ENCODE peak calls at places on chromosome 3, in four cellular contexts. X, C, B and Q are unnamed samples.

GRCh38 chr3:73848173-73848751 is 223.5 kb upstream of the PDZRN3 start:
- DNase-seq in X (peak; percentile 51), C (no peak), B (peak; percentile 41), Q (no peak)

GRCh38 chr3:186099178-186099577 is 9.7 kb downstream of the ETV5 start:
- DNase-seq in X (peak; percentile 82), C (no peak), B (no peak), Q (no peak)

GRCh38 chr3:18442743-18443669 is 17.9 kb upstream of the SATB1 start:
- DNase-seq in X (no peak), C (no peak), B (peak; percentile 51), Q (no peak)

GRCh38 chr3:47542614-47543173 is 29.2 kb upstream of the ELP6 start:
- DNase-seq in X (peak; percentile 16), C (no peak), B (no peak), Q (no peak)

GRCh38 chr3:43609406-43609805 is 12.4 kb downstream of the ANO10 start:
- DNase-seq in X (no peak), C (no peak), B (peak; percentile 20), Q (no peak)

GRCh38 chr3:69504232-69504631 is 118.3 kb upstream of the FRMD4B start:
- DNase-seq in X (no peak), C (no peak), B (no peak), Q (no peak)

GRCh38 chr3:40414270-40414669 is 27.3 kb downstream of the ENTPD3 start:
- DNase-seq in X (no peak), C (no peak), B (no peak), Q (no peak)

GRCh38 chr3:4751057-4752051 is 227.9 kb upstream of the BHLHE40 start:
- DNase-seq in X (peak; percentile 87), C (no peak), B (peak; percentile 17), Q (no peak)

GRCh38 chr3:45730409-45731154 is 41.4 kb downstream of the SACM1L start:
- DNase-seq in X (no peak), C (no peak), B (no peak), Q (no peak)

GRCh38 chr3:62586356-62586755 is 213.0 kb upstream of the FEZF2 start:
- DNase-seq in X (peak; percentile 46), C (no peak), B (no peak), Q (no peak)

GRCh38 chr3:11917051-11917450 is 70.4 kb upstream of the TAMM41 start:
- DNase-seq in X (no peak), C (no peak), B (no peak), Q (peak; percentile 8)

GRCh38 chr3:190747566-190747965 is 114.9 kb downstream of the GMNC start:
- DNase-seq in X (no peak), C (no peak), B (no peak), Q (no peak)

GRCh38 chr3:194482196-194482593 is 4.6 kb downstream of the ATP13A3 start:
- DNase-seq in X (no peak), C (no peak), B (no peak), Q (no peak)

GRCh38 chr3:115616461-115616860 is 6.8 kb upstream of the GAP43 start:
- DNase-seq in X (no peak), C (no peak), B (no peak), Q (no peak)

GRCh38 chr3:168117059-168117458 is 21.3 kb upstream of the GOLIM4 start:
- DNase-seq in X (peak; percentile 62), C (no peak), B (no peak), Q (no peak)

GRCh38 chr3:105473521-105474223 is 107.0 kb downstream of the ALCAM start:
- DNase-seq in X (peak; percentile 86), C (no peak), B (peak; percentile 44), Q (no peak)

GRCh38 chr3:26438981-26439884 is 183.3 kb upstream of the LRRC3B start:
- DNase-seq in X (no peak), C (no peak), B (no peak), Q (no peak)

GRCh38 chr3:138441742-138442141 is 7.3 kb downstream of the ESYT3 start:
- DNase-seq in X (peak; percentile 31), C (no peak), B (peak; percentile 60), Q (no peak)

GRCh38 chr3:87359807-87360206 is 83.4 kb upstream of the POU1F1 start:
- DNase-seq in X (no peak), C (no peak), B (no peak), Q (no peak)

GRCh38 chr3:189331002-189331418 is 159.2 kb downstream of the TPRG1 start:
- DNase-seq in X (no peak), C (no peak), B (no peak), Q (no peak)

GRCh38 chr3:73637042-73637441 is 12.3 kb upstream of the PDZRN3 start:
- DNase-seq in X (peak; percentile 55), C (no peak), B (no peak), Q (no peak)

GRCh38 chr3:123692041-123692440 is 107.2 kb upstream of the HACD2 start:
- DNase-seq in X (peak; percentile 24), C (no peak), B (no peak), Q (no peak)

GRCh38 chr3:108060331-108060730 is 30.5 kb downstream of the CD47 start:
- DNase-seq in X (peak; percentile 90), C (no peak), B (peak; percentile 22), Q (no peak)

GRCh38 chr3:124492824-124493223 is 237.4 kb upstream of the UMPS start:
- DNase-seq in X (peak; percentile 55), C (peak; percentile 49), B (peak; percentile 90), Q (peak; percentile 75)

GRCh38 chr3:123661973-123662372 is 77.1 kb upstream of the HACD2 start:
- DNase-seq in X (no peak), C (no peak), B (no peak), Q (no peak)

GRCh38 chr3:169149349-169149890 is 514.1 kb downstream of the MECOM start:
- DNase-seq in X (peak; percentile 80), C (peak; percentile 56), B (peak; percentile 86), Q (peak; percentile 84)
- H4K5ac ChIP-seq in X (peak overlapping the region; percentile 41), C (peak overlapping the region; percentile 51), B (no peak overlapping the region), Q (no peak overlapping the region)

GRCh38 chr3:31369637-31370036 is 163.1 kb upstream of the STT3B start:
- DNase-seq in X (peak; percentile 48), C (no peak), B (no peak), Q (no peak)
- H3K23ac ChIP-seq in X (no peak overlapping the region), C (no peak overlapping the region), B (no peak overlapping the region), Q (no peak overlapping the region)

GRCh38 chr3:25038907-25039306 is 389.2 kb upstream of the RARB start:
- DNase-seq in X (no peak), C (no peak), B (no peak), Q (no peak)
- H4K5ac ChIP-seq in X (no peak overlapping the region), C (no peak overlapping the region), B (no peak overlapping the region), Q (no peak overlapping the region)

GRCh38 chr3:50242371-50242770 is 6.4 kb downstream of the GNAI2 start:
- DNase-seq in X (no peak), C (no peak), B (no peak), Q (no peak)
- H3K23ac ChIP-seq in X (peak overlapping the region; percentile 8), C (no peak overlapping the region), B (no peak overlapping the region), Q (no peak overlapping the region)

DNA sequence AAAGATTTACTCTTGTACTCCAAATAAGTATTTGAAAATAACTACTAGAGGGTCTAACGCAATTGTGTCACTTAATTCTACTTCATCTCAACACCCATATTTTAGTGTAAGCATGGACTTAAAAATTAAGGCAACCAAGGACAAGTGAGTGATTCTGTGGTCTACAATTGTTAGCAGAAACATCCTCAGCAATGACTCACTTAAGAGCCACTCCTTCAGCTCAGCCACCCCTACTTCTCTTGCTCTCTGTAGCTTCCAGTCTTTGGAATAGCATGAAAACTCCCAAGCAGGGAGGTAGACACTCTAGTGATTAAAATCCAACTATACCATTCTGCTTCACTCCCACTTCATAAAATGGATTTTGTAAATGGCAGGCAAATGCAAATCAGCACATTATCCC is 116.0 kb upstream of the LRRN1 start:
- DNase-seq in X (no peak), C (no peak), B (no peak), Q (no peak)
- H4K5ac ChIP-seq in X (no peak overlapping the region), C (no peak overlapping the region), B (no peak overlapping the region), Q (no peak overlapping the region)

GRCh38 chr3:49721861-49722781 is 1.6 kb downstream of the GMPPB start:
- DNase-seq in X (no peak), C (no peak), B (no peak), Q (no peak)

GRCh38 chr3:49722896-49723295 is 855 bp downstream of the GMPPB start:
- DNase-seq in X (no peak), C (no peak), B (no peak), Q (no peak)

GRCh38 chr3:49724586-49724985 is 835 bp upstream of the GMPPB start:
- DNase-seq in X (peak; percentile 12), C (no peak), B (no peak), Q (peak; percentile 37)

GRCh38 chr3:49723301-49723630 is 485 bp downstream of the GMPPB start:
- DNase-seq in X (peak; percentile 37), C (no peak), B (peak; percentile 61), Q (peak; percentile 73)

DNA sequence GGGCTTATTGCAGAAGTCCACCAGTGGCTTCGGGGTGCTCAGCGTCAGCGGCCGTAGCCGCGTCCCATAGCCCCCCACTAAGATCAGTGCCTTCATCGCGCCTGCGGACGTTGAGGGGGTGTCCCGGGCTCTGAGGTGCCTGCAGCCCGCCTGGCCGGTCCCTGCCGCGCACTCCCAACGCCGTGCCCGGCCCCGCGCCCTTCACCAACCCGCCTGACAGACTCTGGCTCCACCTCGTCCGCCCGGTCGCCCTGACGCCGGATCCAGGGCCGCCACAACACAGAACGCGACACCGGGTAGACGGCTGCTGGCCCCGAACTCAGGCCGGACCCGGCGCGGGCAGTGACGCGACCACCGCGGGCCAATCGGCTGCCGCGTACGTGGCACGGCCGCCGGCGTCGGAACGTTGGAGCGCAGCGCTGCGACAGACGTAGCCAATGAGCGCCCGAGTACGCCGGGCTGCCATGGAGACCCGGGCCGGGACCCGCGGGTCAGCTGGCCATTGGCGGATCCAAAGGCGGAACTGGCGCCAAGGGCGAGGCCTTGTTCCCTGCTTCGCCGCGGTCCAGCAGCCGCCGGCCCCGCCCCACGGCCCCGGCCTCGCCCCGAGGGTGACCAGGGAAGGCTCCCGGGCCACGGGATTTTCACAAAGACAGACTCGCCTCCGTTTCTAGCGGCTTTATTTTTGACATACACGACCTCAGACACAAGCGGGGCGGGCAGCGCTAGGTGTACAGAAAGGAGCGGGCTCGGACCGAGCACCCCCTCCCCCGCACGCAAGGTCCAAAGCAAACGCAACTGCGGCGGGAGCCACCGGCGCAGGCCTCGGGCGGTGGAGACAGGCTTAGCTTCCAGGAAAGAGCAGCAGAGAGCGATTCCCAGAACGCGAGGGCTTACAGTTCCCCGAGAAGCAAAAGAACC is at the start of gene GMPPB:
- DNase-seq in X (peak; percentile 95), C (peak; percentile 91), B (peak; percentile 99), Q (peak; percentile 98)
- H3K23ac ChIP-seq in X (peak within 1 kb of the TSS; percentile 76), C (no peak within 1 kb of the TSS), B (peak within 1 kb of the TSS; percentile 80), Q (no peak within 1 kb of the TSS)

GRCh38 chr3:13462822-13463221 is 17.3 kb upstream of the HDAC11 start:
- DNase-seq in X (no peak), C (no peak), B (no peak), Q (no peak)

GRCh38 chr3:13460341-13460736 is 19.8 kb upstream of the HDAC11 start:
- DNase-seq in X (no peak), C (no peak), B (no peak), Q (no peak)

GRCh38 chr3:13462125-13462629 is 17.9 kb upstream of the HDAC11 start:
- DNase-seq in X (no peak), C (no peak), B (no peak), Q (no peak)

GRCh38 chr3:13459605-13460340 is 20.3 kb upstream of the HDAC11 start:
- DNase-seq in X (no peak), C (no peak), B (no peak), Q (no peak)

GRCh38 chr3:13461169-13462124 is 18.7 kb upstream of the HDAC11 start:
- DNase-seq in X (peak; percentile 36), C (peak; percentile 90), B (peak; percentile 95), Q (peak; percentile 93)
- H4K5ac ChIP-seq in X (no peak overlapping the region), C (no peak overlapping the region), B (no peak overlapping the region), Q (no peak overlapping the region)